ENCODE peak calls at places on chromosomes 11 and 22, in four cellular contexts. One of them, this sample, is unnamed.

GRCh38 chr11:64028398-64029115 is 7.2 kb upstream of the FLRT1 start:
- DNase-seq in IMR-90: no peak
- DNase-seq in A549: no peak
- DNase-seq in SK-N-SH: peak; percentile 81
- DNase-seq in this sample: no peak

GRCh38 chr11:118872403-118872821 is 11.3 kb upstream of the CXCR5 start:
- DNase-seq in SK-N-SH: no peak
- DNase-seq in A549: no peak
- DNase-seq in IMR-90: no peak
- DNase-seq in this sample: no peak

GRCh38 chr11:75795276-75796090 is 19.5 kb upstream of the UVRAG start:
- DNase-seq in A549: no peak
- DNase-seq in SK-N-SH: no peak
- DNase-seq in IMR-90: no peak
- DNase-seq in this sample: no peak

GRCh38 chr22:41664490-41664889 is 24.2 kb downstream of the SNU13 start:
- DNase-seq in IMR-90: no peak
- DNase-seq in A549: no peak
- DNase-seq in SK-N-SH: no peak
- DNase-seq in this sample: no peak

GRCh38 chr11:35747638-35748037 is 85.1 kb downstream of the TRIM44 start:
- DNase-seq in A549: no peak
- DNase-seq in SK-N-SH: no peak
- DNase-seq in IMR-90: no peak
- DNase-seq in this sample: no peak

GRCh38 chr22:37417264-37417663 is 10.0 kb downstream of the ELFN2 start:
- DNase-seq in SK-N-SH: no peak
- DNase-seq in A549: no peak
- DNase-seq in IMR-90: no peak
- DNase-seq in this sample: no peak

GRCh38 chr11:120211522-120212258 is 858 bp downstream of the OAF start:
- DNase-seq in SK-N-SH: no peak
- DNase-seq in A549: no peak
- DNase-seq in IMR-90: no peak
- DNase-seq in this sample: no peak

GRCh38 chr11:82680252-82680651 is 53.4 kb downstream of the FAM181B start:
- DNase-seq in IMR-90: no peak
- DNase-seq in SK-N-SH: no peak
- DNase-seq in A549: no peak
- DNase-seq in this sample: no peak

GRCh38 chr22:32971252-32971651 is 86.9 kb downstream of the SYN3 start:
- DNase-seq in IMR-90: no peak
- DNase-seq in SK-N-SH: no peak
- DNase-seq in A549: no peak
- DNase-seq in this sample: no peak

GRCh38 chr11:76685237-76685636 is 14.7 kb upstream of the LRRC32 start:
- DNase-seq in SK-N-SH: no peak
- DNase-seq in IMR-90: no peak
- DNase-seq in A549: no peak
- DNase-seq in this sample: no peak

GRCh38 chr11:78714539-78714938 is 139.9 kb upstream of the NARS2 start:
- DNase-seq in SK-N-SH: no peak
- DNase-seq in IMR-90: no peak
- DNase-seq in A549: no peak
- DNase-seq in this sample: no peak

GRCh38 chr11:47992959-47993820 is 12.8 kb downstream of the PTPRJ start:
- DNase-seq in A549: peak; percentile 72
- DNase-seq in IMR-90: peak; percentile 89
- DNase-seq in SK-N-SH: no peak
- DNase-seq in this sample: no peak

GRCh38 chr11:20010106-20010860 is 150.0 kb downstream of the DBX1 start:
- DNase-seq in A549: no peak
- DNase-seq in IMR-90: no peak
- DNase-seq in SK-N-SH: no peak
- DNase-seq in this sample: no peak

GRCh38 chr11:72642815-72643511 is 31.3 kb downstream of the PDE2A start:
- DNase-seq in SK-N-SH: peak; percentile 92
- DNase-seq in IMR-90: peak; percentile 11
- DNase-seq in A549: peak; percentile 80
- DNase-seq in this sample: no peak

GRCh38 chr11:65454696-65455456 is 32.3 kb downstream of the NEAT1 start:
- DNase-seq in SK-N-SH: peak; percentile 92
- DNase-seq in IMR-90: peak; percentile 74
- DNase-seq in A549: peak; percentile 91
- DNase-seq in this sample: peak; percentile 77

DNA sequence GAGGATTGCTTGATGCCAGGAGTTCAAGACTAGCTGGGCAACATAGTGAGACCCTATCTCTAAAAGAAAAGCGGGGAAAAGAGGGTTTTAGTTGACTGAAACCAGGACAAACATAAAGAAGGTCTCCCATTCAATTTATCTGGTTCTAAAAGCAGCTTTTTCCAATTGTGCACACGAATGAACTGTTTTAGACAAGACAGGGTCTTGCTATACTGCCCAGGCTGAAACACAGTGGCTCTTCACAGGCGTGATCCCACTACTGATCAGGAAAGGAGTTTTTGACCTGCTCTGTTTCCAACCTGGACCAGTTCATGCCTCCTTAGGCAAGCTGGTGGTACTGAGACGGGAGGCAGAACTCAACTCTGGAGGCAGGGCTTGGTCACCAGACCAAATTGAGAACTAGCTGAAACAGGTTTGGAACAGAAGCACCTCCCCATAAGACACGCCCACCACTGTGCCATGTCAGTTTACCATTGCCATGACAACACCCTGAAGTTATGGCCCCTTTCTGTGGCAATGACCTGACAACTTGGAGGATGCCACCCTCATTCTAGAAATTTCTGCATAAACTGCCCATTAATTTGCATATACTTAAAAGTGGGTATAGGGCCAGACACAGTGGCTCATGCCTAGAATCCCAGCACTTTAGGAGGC is 2.7 kb upstream of the NUCB2 start:
- DNase-seq in IMR-90: no peak
- DNase-seq in A549: no peak
- DNase-seq in SK-N-SH: no peak
- DNase-seq in this sample: no peak
- TF ChIP-seq RFX5 in IMR-90: no peak
- TF ChIP-seq RFX5 in A549: no peak
- TF ChIP-seq RFX5 in SK-N-SH: no peak
- TF ChIP-seq RFX5 in this sample: no peak

DNA sequence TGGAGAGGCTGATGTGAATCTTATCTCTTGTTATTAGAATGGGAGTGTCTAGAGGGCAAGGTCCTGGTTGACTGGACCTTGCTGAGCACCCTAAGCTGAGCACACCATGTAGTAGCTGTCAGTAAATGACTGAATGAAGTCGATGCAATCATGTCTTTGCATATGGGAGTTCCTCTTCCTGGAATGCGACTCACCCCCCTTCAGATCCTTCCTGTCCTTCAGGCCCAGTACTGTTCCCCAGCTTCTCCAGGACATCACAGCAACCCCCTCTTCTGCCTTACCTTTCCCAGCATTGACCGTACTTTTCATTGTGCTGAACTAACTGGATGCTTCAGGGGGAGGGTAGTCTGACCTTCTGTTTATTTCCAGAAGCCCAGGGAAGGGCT is 5.7 kb downstream of the RHOG start:
- DNase-seq in IMR-90: peak; percentile 27
- DNase-seq in SK-N-SH: no peak
- DNase-seq in A549: no peak
- DNase-seq in this sample: no peak
- TF ChIP-seq RFX5 in IMR-90: no peak
- TF ChIP-seq RFX5 in SK-N-SH: no peak
- TF ChIP-seq RFX5 in A549: no peak
- TF ChIP-seq RFX5 in this sample: no peak

GRCh38 chr22:26952004-26952403 is 294.6 kb downstream of the MIAT start:
- DNase-seq in SK-N-SH: peak; percentile 9
- DNase-seq in IMR-90: no peak
- DNase-seq in A549: no peak
- DNase-seq in this sample: no peak

GRCh38 chr22:26952654-26953379 is 295.4 kb downstream of the MIAT start:
- DNase-seq in A549: no peak
- DNase-seq in SK-N-SH: peak; percentile 72
- DNase-seq in IMR-90: no peak
- DNase-seq in this sample: no peak

GRCh38 chr22:26953380-26953807 is 296.0 kb downstream of the MIAT start:
- DNase-seq in IMR-90: no peak
- DNase-seq in A549: no peak
- DNase-seq in SK-N-SH: peak; percentile 55
- DNase-seq in this sample: no peak

GRCh38 chr22:26945565-26945964 is 288.2 kb downstream of the MIAT start:
- DNase-seq in IMR-90: no peak
- DNase-seq in A549: no peak
- DNase-seq in SK-N-SH: no peak
- DNase-seq in this sample: no peak

GRCh38 chr22:26949193-26949592 is 291.8 kb downstream of the MIAT start:
- DNase-seq in A549: no peak
- DNase-seq in IMR-90: peak; percentile 19
- DNase-seq in SK-N-SH: no peak
- DNase-seq in this sample: no peak
- TF ChIP-seq RFX5 in A549: no peak
- TF ChIP-seq RFX5 in IMR-90: no peak
- TF ChIP-seq RFX5 in SK-N-SH: no peak
- TF ChIP-seq RFX5 in this sample: no peak

GRCh38 chr11:122729139-122729538 is 73.6 kb downstream of the UBASH3B start:
- DNase-seq in A549: no peak
- DNase-seq in IMR-90: no peak
- DNase-seq in SK-N-SH: no peak
- DNase-seq in this sample: no peak

GRCh38 chr11:122724520-122724919 is 69.0 kb downstream of the UBASH3B start:
- DNase-seq in A549: no peak
- DNase-seq in IMR-90: peak; percentile 77
- DNase-seq in SK-N-SH: no peak
- DNase-seq in this sample: no peak

GRCh38 chr11:122723576-122723975 is 68.1 kb downstream of the UBASH3B start:
- DNase-seq in A549: no peak
- DNase-seq in SK-N-SH: no peak
- DNase-seq in IMR-90: peak; percentile 45
- DNase-seq in this sample: no peak

GRCh38 chr11:122731500-122731913 is 76.0 kb downstream of the UBASH3B start:
- DNase-seq in A549: peak; percentile 55
- DNase-seq in IMR-90: peak; percentile 97
- DNase-seq in SK-N-SH: no peak
- DNase-seq in this sample: no peak

GRCh38 chr11:122727101-122727929 is 71.8 kb downstream of the UBASH3B start:
- DNase-seq in SK-N-SH: peak; percentile 30
- DNase-seq in IMR-90: no peak
- DNase-seq in A549: no peak
- DNase-seq in this sample: no peak
- TF ChIP-seq RFX5 in SK-N-SH: no peak
- TF ChIP-seq RFX5 in IMR-90: no peak
- TF ChIP-seq RFX5 in A549: no peak
- TF ChIP-seq RFX5 in this sample: no peak

DNA sequence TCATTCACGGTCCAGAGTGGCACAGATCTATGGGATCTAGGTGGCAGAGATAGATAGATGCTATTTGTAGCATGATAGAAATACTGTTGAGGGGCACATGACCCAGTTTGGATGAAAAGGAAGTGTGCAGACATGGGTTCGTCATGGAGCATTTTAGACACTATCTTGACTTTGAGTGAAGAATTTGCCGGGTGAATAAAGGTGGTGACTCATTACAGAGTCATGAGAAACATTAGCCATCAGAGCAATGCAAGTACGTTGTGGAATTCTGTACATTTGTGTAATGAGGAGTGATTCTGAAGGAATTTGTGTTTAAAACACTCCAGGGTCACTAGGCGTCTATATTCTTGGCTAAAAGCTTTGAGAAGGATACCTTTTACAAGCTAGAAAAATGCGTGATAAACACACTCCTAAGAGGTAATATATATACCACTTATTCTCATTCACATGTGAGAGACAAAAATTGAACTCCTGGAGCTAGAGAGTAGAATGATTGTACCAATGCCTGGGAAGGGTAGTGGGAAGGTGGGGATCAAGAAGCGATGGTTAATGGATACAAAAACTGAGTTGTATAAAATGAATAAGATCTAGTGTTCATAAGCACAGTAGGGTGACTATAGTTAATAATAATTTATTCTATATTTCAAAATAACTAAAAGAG is 593.7 kb upstream of the LUZP2 start:
- DNase-seq in SK-N-SH: no peak
- DNase-seq in A549: no peak
- DNase-seq in IMR-90: peak; percentile 95
- DNase-seq in this sample: no peak
- TF ChIP-seq RFX5 in SK-N-SH: no peak
- TF ChIP-seq RFX5 in A549: no peak
- TF ChIP-seq RFX5 in IMR-90: no peak
- TF ChIP-seq RFX5 in this sample: no peak

This sample was measured in GM12878.